ENCODE peak calls at places on chromosomes 12 and 14, in ten cellular contexts. T is stimulated activated naive B cell treated with anti-CD40 and anti-IgM and Interleukin-4, amounts not matched to agents 10 μg/mL and 1 μg/mL and 100 μg/mL, for 72 hours; X is hippocampal formation; U is caudate nucleus; C is iPS-NIHi11; D is osteocyte; N is T47D; B is activated CD8-positive, alpha-beta memory T cell treated with anti-CD3 and anti-CD28 coated beads, Interleukin-2, amount 50 U/mL, for 4 hours; F is GM23338; V is Panc1. K is an unnamed sample.

GRCh38 chr14:74503256-74503972 is 9.8 kb downstream of the ISCA2 start:
- DNase-seq in T (no peak), X (no peak), U (no peak), C (no peak), D (peak), N (no peak), B (no peak), F (no peak), V (no peak), K (no peak)

GRCh38 chr12:110932048-110932447 is 11.7 kb upstream of the MYL2 start:
- DNase-seq in T (no peak), X (no peak), U (no peak), C (peak), D (no peak), N (peak), B (no peak), F (peak), V (no peak), K (no peak)

GRCh38 chr14:20697273-20698017 is 8.9 kb downstream of the ANG start:
- DNase-seq in T (peak), X (peak), U (peak), C (peak), D (no peak), N (no peak), B (peak), F (peak), V (peak), K (peak)

GRCh38 chr12:47820631-47821345 is 1.1 kb upstream of the HDAC7 start:
- DNase-seq in T (no peak), X (no peak), U (no peak), C (peak), D (peak), N (peak), B (no peak), F (peak), V (no peak), K (peak)

GRCh38 chr14:100534528-100535286 is 52.5 kb downstream of the BEGAIN start:
- DNase-seq in T (no peak), X (no peak), U (no peak), C (no peak), D (peak), N (no peak), B (peak), F (no peak), V (no peak), K (no peak)

GRCh38 chr12:27226319-27226984 is 17.6 kb upstream of the STK38L start:
- DNase-seq in T (no peak), X (no peak), U (no peak), C (no peak), D (no peak), N (no peak), B (no peak), F (no peak), V (no peak), K (no peak)

GRCh38 chr14:50067723-50068495 is 48.5 kb downstream of the VCPKMT start:
- DNase-seq in T (no peak), X (no peak), U (no peak), C (no peak), D (no peak), N (no peak), B (no peak), F (no peak), V (no peak), K (no peak)

GRCh38 chr12:32039341-32039740 is 67.3 kb upstream of the BICD1 start:
- DNase-seq in T (no peak), X (no peak), U (no peak), C (peak), D (no peak), N (no peak), B (no peak), F (no peak), V (no peak), K (no peak)

GRCh38 chr12:39499296-39499695 is 56.4 kb upstream of the KIF21A start:
- DNase-seq in T (no peak), X (no peak), U (no peak), C (no peak), D (no peak), N (no peak), B (no peak), F (no peak), V (no peak), K (no peak)

GRCh38 chr14:36471431-36471830 is 48.6 kb downstream of the NKX2-1 start:
- DNase-seq in T (no peak), X (no peak), U (no peak), C (no peak), D (no peak), N (no peak), B (no peak), F (no peak), V (no peak), K (no peak)

GRCh38 chr12:101086490-101086889 is 123.5 kb downstream of the SLC5A8 start:
- DNase-seq in T (no peak), X (no peak), U (peak), C (no peak), D (no peak), N (no peak), B (no peak), F (peak), V (no peak), K (no peak)

GRCh38 chr12:65364021-65364420 is 85.5 kb downstream of the MSRB3 start:
- DNase-seq in T (no peak), X (no peak), U (no peak), C (no peak), D (no peak), N (no peak), B (no peak), F (no peak), V (no peak), K (no peak)

GRCh38 chr12:47376937-47377336 is 297.2 kb upstream of the AMIGO2 start:
- DNase-seq in T (no peak), X (no peak), U (no peak), C (no peak), D (no peak), N (no peak), B (no peak), F (no peak), V (no peak), K (no peak)

GRCh38 chr14:104281768-104282301 is 143.4 kb downstream of the KIF26A start:
- DNase-seq in T (no peak), X (no peak), U (no peak), C (no peak), D (peak), N (no peak), B (peak), F (no peak), V (no peak), K (no peak)

GRCh38 chr14:21088687-21089086 is 9.8 kb downstream of the ZNF219 start:
- DNase-seq in T (no peak), X (no peak), U (no peak), C (no peak), D (no peak), N (no peak), B (no peak), F (no peak), V (no peak), K (no peak)

GRCh38 chr14:92160619-92161018 is 38.9 kb downstream of the CPSF2 start:
- DNase-seq in T (no peak), X (no peak), U (peak), C (no peak), D (no peak), N (no peak), B (no peak), F (no peak), V (no peak), K (no peak)

GRCh38 chr14:24673534-24674203 is 39.7 kb upstream of the GZMB start:
- DNase-seq in T (peak), X (no peak), U (no peak), C (no peak), D (no peak), N (no peak), B (peak), F (no peak), V (no peak), K (no peak)

GRCh38 chr12:113424915-113425823 is 3.0 kb downstream of the SDSL start:
- DNase-seq in T (peak), X (peak), U (peak), C (peak), D (peak), N (no peak), B (peak), F (peak), V (no peak), K (peak)

GRCh38 chr12:111728795-111729194 is 37.9 kb upstream of the ALDH2 start:
- DNase-seq in T (no peak), X (no peak), U (no peak), C (no peak), D (no peak), N (no peak), B (no peak), F (no peak), V (no peak), K (no peak)

GRCh38 chr14:70924521-70924920 is 17.3 kb downstream of the PCNX1 start:
- DNase-seq in T (no peak), X (no peak), U (no peak), C (no peak), D (no peak), N (no peak), B (no peak), F (no peak), V (no peak), K (no peak)

K was measured in occipital lobe.